ENCODE peak calls at places on chromosomes 3 and 15, in four cellular contexts. I is neuronal stem cell; J is CD4-positive, CD25-positive, alpha-beta regulatory T cell; Y is MM.1S. N is an unnamed sample.

GRCh38 chr3:65551945-65552344 is 486.8 kb downstream of the MAGI1 start:
- DNase-seq in I (no peak), J (no peak), Y (no peak), N (no peak)

GRCh38 chr15:30985081-30985531 is 6.3 kb downstream of the MTMR10 start:
- DNase-seq in J (no peak), I (no peak), Y (no peak), N (peak; percentile 63)

GRCh38 chr15:95025924-95026728 is 794.8 kb downstream of the MCTP2 start:
- DNase-seq in Y (peak; percentile 67), I (peak; percentile 39), J (peak; percentile 3), N (peak; percentile 82)

GRCh38 chr15:51240066-51240465 is 98.3 kb downstream of the CYP19A1 start:
- DNase-seq in J (peak; percentile 13), Y (peak; percentile 40), I (no peak), N (no peak)

GRCh38 chr3:111072016-111072891 is 638 bp downstream of the NECTIN3 start:
- DNase-seq in Y (peak; percentile 37), I (no peak), J (peak; percentile 15), N (peak; percentile 80)

GRCh38 chr15:75156306-75157215 is 45.1 kb upstream of the C15orf39 start:
- DNase-seq in I (no peak), J (no peak), Y (no peak), N (no peak)

GRCh38 chr3:142963266-142964149 is at the start of gene PAQR9:
- DNase-seq in J (peak; percentile 16), Y (peak; percentile 21), I (peak; percentile 52), N (peak; percentile 71)

GRCh38 chr3:124771083-124771445 is 40.8 kb downstream of the UMPS start:
- DNase-seq in Y (peak; percentile 54), J (no peak), I (no peak), N (no peak)

GRCh38 chr3:70308760-70309159 is 3.7 kb downstream of the MDFIC2 start:
- DNase-seq in Y (peak; percentile 19), J (no peak), I (peak; percentile 9), N (no peak)

GRCh38 chr15:93050648-93051047 is 38.4 kb downstream of the RGMA start:
- DNase-seq in Y (no peak), J (no peak), I (no peak), N (no peak)

DNA sequence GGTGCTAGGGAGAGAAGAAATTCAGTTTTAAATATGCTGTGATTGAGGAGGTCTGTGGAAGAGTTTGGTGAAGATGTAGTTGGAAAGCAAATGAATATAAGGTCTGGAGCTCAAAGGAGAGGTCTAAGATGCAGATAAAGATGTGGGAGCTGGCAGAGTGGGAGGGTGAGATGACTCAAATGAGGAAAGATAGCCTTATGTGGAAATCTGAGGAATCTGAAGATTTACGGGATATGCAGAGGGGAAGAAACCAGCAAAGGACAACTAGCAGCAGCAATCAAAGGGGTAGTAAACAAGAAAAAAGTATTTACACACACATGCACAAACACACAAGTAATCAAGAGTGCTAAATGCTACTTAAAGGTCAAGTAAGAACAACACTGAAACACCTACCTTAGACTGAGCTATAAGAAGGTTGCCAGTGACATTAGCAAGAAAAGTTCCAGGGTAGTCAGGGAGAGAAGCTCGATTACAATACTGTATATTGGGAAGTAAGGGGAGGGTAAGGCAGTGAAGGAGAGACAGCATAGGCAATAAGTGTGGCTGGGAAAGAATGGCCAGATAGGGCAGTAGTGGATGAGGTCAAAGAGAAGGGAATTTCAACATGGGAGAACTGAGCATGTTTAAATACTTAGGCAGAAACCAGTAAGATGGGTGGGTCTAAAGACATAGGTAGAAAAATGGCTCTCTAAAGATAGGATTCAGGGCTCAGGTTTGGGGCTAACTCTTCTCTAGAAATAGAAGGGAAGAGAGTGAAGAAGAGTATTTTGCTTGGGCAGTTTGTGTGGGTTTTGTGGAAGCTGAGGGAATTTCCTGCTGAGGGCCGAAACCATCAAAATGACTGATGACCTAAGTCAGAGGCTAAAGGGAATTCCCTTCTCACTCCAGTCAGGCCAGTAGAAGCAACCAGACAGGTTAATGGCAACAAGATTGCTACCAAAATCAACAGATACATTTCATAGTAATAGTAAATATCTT is 8.9 kb downstream of the CMTM6 start:
- DNase-seq in I (no peak), Y (peak; percentile 53), J (no peak), N (no peak)
- H3K4me1 ChIP-seq in I (no peaks in the 10 kb centered on the region), Y (peaks cover 21% of the 10 kb centered on the region), J (peaks cover 29% of the 10 kb centered on the region), N (peaks cover 8% of the 10 kb centered on the region)

DNA sequence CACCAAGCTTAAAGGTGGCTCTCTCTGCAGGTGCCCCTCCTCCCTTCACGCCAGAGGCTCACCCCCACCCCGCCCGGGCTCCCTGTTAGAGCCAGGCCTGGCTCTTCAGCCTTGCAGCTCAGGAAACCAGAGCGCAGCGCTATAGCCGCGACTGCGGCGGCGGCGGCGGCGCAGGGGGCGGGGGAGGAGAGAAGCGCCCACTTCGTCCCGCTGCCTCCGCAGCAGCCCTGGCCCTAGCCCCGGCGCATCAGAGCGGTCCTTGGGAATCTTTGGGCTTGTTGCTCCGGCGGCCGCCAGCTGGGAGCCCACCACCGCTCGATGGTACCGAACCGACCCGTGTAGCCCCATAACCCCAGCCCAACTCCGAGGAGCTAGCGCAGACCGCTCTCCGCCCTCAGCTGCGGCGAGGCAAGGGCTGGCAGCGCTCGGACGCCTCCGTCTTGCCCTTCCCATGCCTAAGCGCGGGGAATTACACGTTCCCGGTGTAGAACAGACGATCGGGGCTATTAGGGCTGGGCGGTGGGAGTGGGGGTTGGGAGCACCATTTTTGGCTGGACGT is 1.2 kb downstream of the RASGRF1 start:
- DNase-seq in I (peak; percentile 48), J (no peak), Y (no peak), N (peak; percentile 28)
- H3K27ac ChIP-seq in I (no peak overlapping the region), J (no peak overlapping the region), Y (no peak overlapping the region), N (no peak overlapping the region)

GRCh38 chr15:70264738-70265465 is 167.2 kb upstream of the TLE3 start:
- DNase-seq in Y (no peak), I (no peak), J (no peak), N (no peak)
- H3K4me1 ChIP-seq in Y (peaks cover 7% of the 10 kb centered on the region), I (peaks cover 10% of the 10 kb centered on the region), J (peaks cover 4% of the 10 kb centered on the region), N (peaks cover 23% of the 10 kb centered on the region)

DNA sequence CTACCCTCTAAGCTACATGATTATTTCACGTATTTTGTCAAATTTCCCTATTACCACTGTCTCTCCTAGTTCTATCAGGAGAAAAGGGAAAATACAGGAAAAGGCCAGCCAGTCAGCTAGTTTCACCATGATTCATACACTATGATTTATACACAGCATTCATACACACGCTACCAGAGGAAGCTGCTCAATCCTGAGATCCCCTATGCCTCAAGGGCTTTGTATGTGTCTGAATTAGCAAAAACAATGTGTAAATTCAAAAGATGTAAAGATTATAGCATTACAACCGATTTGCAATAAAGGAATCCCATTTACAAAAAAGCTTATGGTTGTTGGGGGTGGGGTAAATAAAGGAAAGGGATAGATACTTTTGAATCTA is 3.1 kb upstream of the ACKR4 start:
- DNase-seq in I (no peak), Y (no peak), J (no peak), N (no peak)
- H3K27ac ChIP-seq in I (no peak overlapping the region), Y (no peak overlapping the region), J (no peak overlapping the region), N (no peak overlapping the region)

GRCh38 chr15:89112341-89112971 is 24.2 kb downstream of the ABHD2 start:
- DNase-seq in I (no peak), J (peak; percentile 72), Y (peak; percentile 87), N (peak; percentile 57)

GRCh38 chr15:89113263-89113662 is 25.0 kb downstream of the ABHD2 start:
- DNase-seq in J (no peak), I (no peak), Y (no peak), N (no peak)

GRCh38 chr15:89110060-89110459 is 21.8 kb downstream of the ABHD2 start:
- DNase-seq in J (no peak), Y (no peak), I (no peak), N (no peak)

GRCh38 chr15:89111961-89112340 is 23.7 kb downstream of the ABHD2 start:
- DNase-seq in J (no peak), I (no peak), Y (no peak), N (no peak)

GRCh38 chr15:89111352-89111751 is 23.1 kb downstream of the ABHD2 start:
- DNase-seq in Y (no peak), I (no peak), J (no peak), N (no peak)
- H3K4me1 ChIP-seq in Y (peaks cover 64% of the 10 kb centered on the region), I (peaks cover 15% of the 10 kb centered on the region), J (peaks cover 18% of the 10 kb centered on the region), N (peaks cover 18% of the 10 kb centered on the region)

N was measured in right cardiac atrium.